ENCODE peak calls at places on chromosomes 13 and 19, in six cellular contexts. One of them, this sample, is unnamed.

GRCh38 chr19:46428278-46429141 is at the start of gene PNMA8C:
- DNase-seq in cardiac muscle cell: peak; percentile 72
- DNase-seq in CD8-positive, alpha-beta T cell: peak; percentile 56
- DNase-seq in testis: peak; percentile 89
- DNase-seq in gastrocnemius medialis: no peak
- DNase-seq in pancreas: peak; percentile 85
- DNase-seq in this sample: peak; percentile 69

GRCh38 chr19:2324220-2324948 is 4.0 kb downstream of the LSM7 start:
- DNase-seq in cardiac muscle cell: no peak
- DNase-seq in CD8-positive, alpha-beta T cell: no peak
- DNase-seq in testis: no peak
- DNase-seq in gastrocnemius medialis: no peak
- DNase-seq in pancreas: no peak
- DNase-seq in this sample: no peak

GRCh38 chr13:109100705-109101104 is 471.3 kb downstream of the MYO16 start:
- DNase-seq in cardiac muscle cell: no peak
- DNase-seq in CD8-positive, alpha-beta T cell: no peak
- DNase-seq in testis: no peak
- DNase-seq in gastrocnemius medialis: no peak
- DNase-seq in pancreas: no peak
- DNase-seq in this sample: peak; percentile 27

GRCh38 chr13:40895715-40896184 is 106.3 kb downstream of the SLC25A15 start:
- DNase-seq in cardiac muscle cell: no peak
- DNase-seq in CD8-positive, alpha-beta T cell: no peak
- DNase-seq in testis: no peak
- DNase-seq in gastrocnemius medialis: no peak
- DNase-seq in pancreas: no peak
- DNase-seq in this sample: peak; percentile 74

GRCh38 chr13:48233097-48233885 is at the start of gene ITM2B:
- DNase-seq in cardiac muscle cell: peak; percentile 85
- DNase-seq in CD8-positive, alpha-beta T cell: peak; percentile 64
- DNase-seq in testis: peak; percentile 85
- DNase-seq in gastrocnemius medialis: peak; percentile 58
- DNase-seq in pancreas: peak; percentile 90
- DNase-seq in this sample: peak; percentile 81

GRCh38 chr13:48078251-48078656 is 16.6 kb downstream of the MED4 start:
- DNase-seq in cardiac muscle cell: no peak
- DNase-seq in CD8-positive, alpha-beta T cell: no peak
- DNase-seq in testis: no peak
- DNase-seq in gastrocnemius medialis: no peak
- DNase-seq in pancreas: no peak
- DNase-seq in this sample: no peak

GRCh38 chr13:51761638-51762350 is 42.2 kb downstream of the DHRS12 start:
- DNase-seq in cardiac muscle cell: peak; percentile 63
- DNase-seq in CD8-positive, alpha-beta T cell: no peak
- DNase-seq in testis: no peak
- DNase-seq in gastrocnemius medialis: no peak
- DNase-seq in pancreas: no peak
- DNase-seq in this sample: peak; percentile 96

GRCh38 chr19:39915101-39915847 is 19.2 kb downstream of the FCGBP start:
- DNase-seq in cardiac muscle cell: no peak
- DNase-seq in CD8-positive, alpha-beta T cell: no peak
- DNase-seq in testis: no peak
- DNase-seq in gastrocnemius medialis: no peak
- DNase-seq in pancreas: peak; percentile 66
- DNase-seq in this sample: peak; percentile 38

GRCh38 chr13:37716395-37716794 is 117.8 kb upstream of the POSTN start:
- DNase-seq in cardiac muscle cell: no peak
- DNase-seq in CD8-positive, alpha-beta T cell: no peak
- DNase-seq in testis: no peak
- DNase-seq in gastrocnemius medialis: no peak
- DNase-seq in pancreas: no peak
- DNase-seq in this sample: no peak

GRCh38 chr13:111429064-111429558 is 108.7 kb downstream of the TEX29 start:
- DNase-seq in cardiac muscle cell: peak; percentile 67
- DNase-seq in CD8-positive, alpha-beta T cell: peak; percentile 20
- DNase-seq in testis: peak; percentile 74
- DNase-seq in gastrocnemius medialis: no peak
- DNase-seq in pancreas: peak; percentile 33
- DNase-seq in this sample: peak; percentile 57

GRCh38 chr13:34207872-34208271 is 389.9 kb downstream of the RFC3 start:
- DNase-seq in cardiac muscle cell: no peak
- DNase-seq in CD8-positive, alpha-beta T cell: no peak
- DNase-seq in testis: no peak
- DNase-seq in gastrocnemius medialis: no peak
- DNase-seq in pancreas: no peak
- DNase-seq in this sample: no peak

GRCh38 chr13:22114630-22115311 is 443.9 kb downstream of the FGF9 start:
- DNase-seq in cardiac muscle cell: no peak
- DNase-seq in CD8-positive, alpha-beta T cell: peak; percentile 37
- DNase-seq in testis: no peak
- DNase-seq in gastrocnemius medialis: no peak
- DNase-seq in pancreas: no peak
- DNase-seq in this sample: no peak

GRCh38 chr19:16435238-16435911 is 36.4 kb downstream of the EPS15L1 start:
- DNase-seq in cardiac muscle cell: peak; percentile 56
- DNase-seq in CD8-positive, alpha-beta T cell: no peak
- DNase-seq in testis: peak; percentile 78
- DNase-seq in gastrocnemius medialis: peak; percentile 66
- DNase-seq in pancreas: no peak
- DNase-seq in this sample: peak; percentile 39

GRCh38 chr13:24502567-24503375 is 9.8 kb downstream of the PARP4 start:
- DNase-seq in cardiac muscle cell: no peak
- DNase-seq in CD8-positive, alpha-beta T cell: no peak
- DNase-seq in testis: no peak
- DNase-seq in gastrocnemius medialis: no peak
- DNase-seq in pancreas: no peak
- DNase-seq in this sample: peak; percentile 50

GRCh38 chr19:30208661-30209060 is 163.5 kb upstream of the ZNF536 start:
- DNase-seq in cardiac muscle cell: no peak
- DNase-seq in CD8-positive, alpha-beta T cell: no peak
- DNase-seq in testis: no peak
- DNase-seq in gastrocnemius medialis: no peak
- DNase-seq in pancreas: no peak
- DNase-seq in this sample: no peak

GRCh38 chr19:345320-345879 is 804 bp upstream of the MIER2 start:
- DNase-seq in cardiac muscle cell: no peak
- DNase-seq in CD8-positive, alpha-beta T cell: no peak
- DNase-seq in testis: no peak
- DNase-seq in gastrocnemius medialis: no peak
- DNase-seq in pancreas: no peak
- DNase-seq in this sample: no peak

DNA sequence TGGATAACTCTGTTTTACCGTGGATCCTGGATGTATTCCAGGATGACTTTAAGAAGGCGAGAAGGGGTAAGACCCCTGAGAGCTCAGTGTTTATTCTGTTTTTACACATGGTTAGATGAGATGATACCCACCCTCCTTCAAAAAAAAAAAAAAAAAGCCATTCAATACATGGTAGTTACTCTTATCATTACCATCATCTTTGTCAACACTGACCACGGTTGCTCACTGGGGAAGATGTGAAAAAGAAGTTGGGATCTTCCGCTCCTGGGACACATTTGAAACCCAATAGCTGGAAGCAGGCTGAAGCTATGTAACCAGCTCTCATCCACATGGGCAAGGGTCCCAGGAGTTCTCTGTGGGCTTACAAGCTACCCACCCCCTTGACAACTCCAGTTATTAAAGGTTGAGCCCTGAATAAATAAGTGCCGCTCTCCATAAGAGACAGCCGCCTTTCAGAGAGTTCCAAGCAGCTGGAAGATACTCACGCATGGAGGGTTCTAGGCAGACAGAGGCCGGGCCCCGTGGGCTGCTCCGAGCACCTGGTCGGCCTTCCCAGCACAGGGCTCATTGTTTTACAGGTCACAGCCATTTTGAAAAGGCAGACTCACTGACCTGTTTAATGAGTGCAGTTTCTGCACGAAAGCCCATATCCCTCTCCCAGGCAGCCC is 22.8 kb downstream of the SERP2 start:
- DNase-seq in cardiac muscle cell: no peak
- DNase-seq in CD8-positive, alpha-beta T cell: no peak
- DNase-seq in testis: no peak
- DNase-seq in gastrocnemius medialis: no peak
- DNase-seq in pancreas: no peak
- DNase-seq in this sample: peak; percentile 49
- H3K4me3 ChIP-seq in cardiac muscle cell: no peak overlapping the region
- H3K4me3 ChIP-seq in CD8-positive, alpha-beta T cell: no peak overlapping the region
- H3K4me3 ChIP-seq in testis: no peak overlapping the region
- H3K4me3 ChIP-seq in gastrocnemius medialis: no peak overlapping the region
- H3K4me3 ChIP-seq in pancreas: no peak overlapping the region
- H3K4me3 ChIP-seq in this sample: no peak overlapping the region

GRCh38 chr19:13765395-13766094 is 1.2 kb downstream of the MRI1 start:
- DNase-seq in cardiac muscle cell: no peak
- DNase-seq in CD8-positive, alpha-beta T cell: no peak
- DNase-seq in testis: no peak
- DNase-seq in gastrocnemius medialis: no peak
- DNase-seq in pancreas: no peak
- DNase-seq in this sample: no peak
- H3K36me3 ChIP-seq in cardiac muscle cell: peaks cover 20% of the 10 kb centered on the region
- H3K36me3 ChIP-seq in CD8-positive, alpha-beta T cell: peaks cover 3% of the 10 kb centered on the region
- H3K36me3 ChIP-seq in testis: no peaks in the 10 kb centered on the region
- H3K36me3 ChIP-seq in gastrocnemius medialis: peaks cover 52% of the 10 kb centered on the region
- H3K36me3 ChIP-seq in pancreas: no peaks in the 10 kb centered on the region
- H3K36me3 ChIP-seq in this sample: peaks cover 31% of the 10 kb centered on the region

GRCh38 chr19:12842511-12842910 is 4.2 kb downstream of the MAST1 start:
- DNase-seq in cardiac muscle cell: no peak
- DNase-seq in CD8-positive, alpha-beta T cell: no peak
- DNase-seq in testis: no peak
- DNase-seq in gastrocnemius medialis: no peak
- DNase-seq in pancreas: no peak
- DNase-seq in this sample: no peak
- H3K27me3 ChIP-seq in cardiac muscle cell: peaks cover 11% of the 10 kb centered on the region
- H3K27me3 ChIP-seq in CD8-positive, alpha-beta T cell: peaks cover 32% of the 10 kb centered on the region
- H3K27me3 ChIP-seq in testis: no peaks in the 10 kb centered on the region
- H3K27me3 ChIP-seq in gastrocnemius medialis: peaks cover 66% of the 10 kb centered on the region
- H3K27me3 ChIP-seq in pancreas: peaks cover 7% of the 10 kb centered on the region
- H3K27me3 ChIP-seq in this sample: peaks cover 30% of the 10 kb centered on the region

GRCh38 chr13:99575376-99575775 is 74.1 kb downstream of the TM9SF2 start:
- DNase-seq in cardiac muscle cell: no peak
- DNase-seq in CD8-positive, alpha-beta T cell: no peak
- DNase-seq in testis: no peak
- DNase-seq in gastrocnemius medialis: no peak
- DNase-seq in pancreas: no peak
- DNase-seq in this sample: no peak

GRCh38 chr13:99577934-99578917 is 77.0 kb downstream of the TM9SF2 start:
- DNase-seq in cardiac muscle cell: no peak
- DNase-seq in CD8-positive, alpha-beta T cell: no peak
- DNase-seq in testis: no peak
- DNase-seq in gastrocnemius medialis: no peak
- DNase-seq in pancreas: no peak
- DNase-seq in this sample: no peak

GRCh38 chr13:99572131-99572530 is 70.9 kb downstream of the TM9SF2 start:
- DNase-seq in cardiac muscle cell: no peak
- DNase-seq in CD8-positive, alpha-beta T cell: no peak
- DNase-seq in testis: no peak
- DNase-seq in gastrocnemius medialis: no peak
- DNase-seq in pancreas: no peak
- DNase-seq in this sample: no peak

GRCh38 chr13:99572921-99573320 is 71.6 kb downstream of the TM9SF2 start:
- DNase-seq in cardiac muscle cell: no peak
- DNase-seq in CD8-positive, alpha-beta T cell: no peak
- DNase-seq in testis: no peak
- DNase-seq in gastrocnemius medialis: no peak
- DNase-seq in pancreas: no peak
- DNase-seq in this sample: peak; percentile 42
- H3K4me3 ChIP-seq in cardiac muscle cell: no peak overlapping the region
- H3K4me3 ChIP-seq in CD8-positive, alpha-beta T cell: no peak overlapping the region
- H3K4me3 ChIP-seq in testis: no peak overlapping the region
- H3K4me3 ChIP-seq in gastrocnemius medialis: no peak overlapping the region
- H3K4me3 ChIP-seq in pancreas: no peak overlapping the region
- H3K4me3 ChIP-seq in this sample: no peak overlapping the region

DNA sequence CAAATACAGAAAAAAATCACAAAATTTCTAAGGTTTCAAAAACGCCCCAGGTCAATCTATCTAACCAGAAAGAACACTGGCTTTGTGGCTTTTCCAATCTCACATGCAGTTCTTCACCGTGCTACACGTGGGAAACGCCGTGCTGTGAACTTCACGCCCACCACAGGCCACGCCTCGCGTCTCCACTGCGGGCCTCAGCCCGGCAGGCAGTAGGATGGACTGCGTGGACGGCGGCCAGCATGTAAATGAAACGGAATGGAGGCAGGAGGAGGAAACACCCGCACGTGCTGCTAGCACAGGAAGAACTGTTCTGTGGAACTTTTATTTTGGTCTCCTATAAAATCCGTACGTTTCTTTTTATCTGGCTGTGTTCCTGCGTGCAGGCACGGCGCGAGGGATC is 23.8 kb downstream of the ZNF787 start:
- DNase-seq in cardiac muscle cell: no peak
- DNase-seq in CD8-positive, alpha-beta T cell: no peak
- DNase-seq in testis: no peak
- DNase-seq in gastrocnemius medialis: no peak
- DNase-seq in pancreas: no peak
- DNase-seq in this sample: no peak
- H3K36me3 ChIP-seq in cardiac muscle cell: no peaks in the 10 kb centered on the region
- H3K36me3 ChIP-seq in CD8-positive, alpha-beta T cell: peaks cover 9% of the 10 kb centered on the region
- H3K36me3 ChIP-seq in testis: no peaks in the 10 kb centered on the region
- H3K36me3 ChIP-seq in gastrocnemius medialis: peaks cover 7% of the 10 kb centered on the region
- H3K36me3 ChIP-seq in pancreas: no peaks in the 10 kb centered on the region
- H3K36me3 ChIP-seq in this sample: peaks cover 10% of the 10 kb centered on the region

DNA sequence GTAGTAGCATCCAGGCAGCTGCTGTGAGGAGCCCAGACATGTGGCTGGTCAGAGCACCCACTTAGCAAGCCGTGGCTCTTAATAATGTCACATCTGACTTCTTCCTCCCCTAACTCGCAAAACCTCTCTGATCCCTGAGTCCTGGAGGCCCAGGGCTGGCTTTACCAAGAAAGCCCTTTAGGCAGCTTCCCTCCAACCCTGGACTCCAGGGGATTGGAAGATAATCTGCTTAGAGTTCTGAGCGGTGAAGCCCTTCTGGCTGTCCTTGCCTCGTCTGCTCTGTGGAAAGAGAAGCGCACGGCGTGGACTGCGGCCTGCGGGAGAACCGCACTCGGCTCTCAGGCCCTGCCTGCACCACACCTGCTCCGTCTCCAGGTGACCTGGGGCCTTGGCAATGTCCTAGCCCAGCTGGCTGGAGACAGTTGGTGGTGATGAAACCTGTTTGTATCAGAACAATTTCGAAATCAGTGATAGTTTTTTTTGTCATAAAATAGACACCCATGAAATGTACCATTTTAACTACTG is 64.5 kb upstream of the MCF2L start:
- DNase-seq in cardiac muscle cell: no peak
- DNase-seq in CD8-positive, alpha-beta T cell: no peak
- DNase-seq in testis: no peak
- DNase-seq in gastrocnemius medialis: no peak
- DNase-seq in pancreas: no peak
- DNase-seq in this sample: no peak
- H3K27me3 ChIP-seq in cardiac muscle cell: no peaks in the 10 kb centered on the region
- H3K27me3 ChIP-seq in CD8-positive, alpha-beta T cell: no peaks in the 10 kb centered on the region
- H3K27me3 ChIP-seq in testis: no peaks in the 10 kb centered on the region
- H3K27me3 ChIP-seq in gastrocnemius medialis: peaks cover 13% of the 10 kb centered on the region
- H3K27me3 ChIP-seq in pancreas: no peaks in the 10 kb centered on the region
- H3K27me3 ChIP-seq in this sample: no peaks in the 10 kb centered on the region

GRCh38 chr19:42552086-42553065 is 24.1 kb upstream of the CEACAM1 start:
- DNase-seq in cardiac muscle cell: no peak
- DNase-seq in CD8-positive, alpha-beta T cell: no peak
- DNase-seq in testis: no peak
- DNase-seq in gastrocnemius medialis: no peak
- DNase-seq in pancreas: no peak
- DNase-seq in this sample: no peak
- H3K4me3 ChIP-seq in cardiac muscle cell: no peak overlapping the region
- H3K4me3 ChIP-seq in CD8-positive, alpha-beta T cell: no peak overlapping the region
- H3K4me3 ChIP-seq in testis: no peak overlapping the region
- H3K4me3 ChIP-seq in gastrocnemius medialis: no peak overlapping the region
- H3K4me3 ChIP-seq in pancreas: no peak overlapping the region
- H3K4me3 ChIP-seq in this sample: no peak overlapping the region

GRCh38 chr19:19663292-19664120 is at the start of gene ATP13A1:
- DNase-seq in cardiac muscle cell: peak; percentile 98
- DNase-seq in CD8-positive, alpha-beta T cell: peak; percentile 91
- DNase-seq in testis: peak; percentile 98
- DNase-seq in gastrocnemius medialis: peak; percentile 96
- DNase-seq in pancreas: peak; percentile 99
- DNase-seq in this sample: peak; percentile 99
- H3K36me3 ChIP-seq in cardiac muscle cell: peaks cover under 1% of the 10 kb centered on the region
- H3K36me3 ChIP-seq in CD8-positive, alpha-beta T cell: peaks cover 5% of the 10 kb centered on the region
- H3K36me3 ChIP-seq in testis: no peaks in the 10 kb centered on the region
- H3K36me3 ChIP-seq in gastrocnemius medialis: peaks cover 10% of the 10 kb centered on the region
- H3K36me3 ChIP-seq in pancreas: no peaks in the 10 kb centered on the region
- H3K36me3 ChIP-seq in this sample: peaks cover 10% of the 10 kb centered on the region